ENCODE peak calls at places on chromosomes 11 and 22, in five cellular contexts. T, H, R, Y and X are unnamed samples. For H3K36me3, the result is how much of the 10 kb centered on the place peaks cover.

GRCh38 chr11:113697798-113698407 is 8.2 kb downstream of the TMPRSS5 start:
- DNase-seq in T (no peak), H (no peak), R (no peak), Y (peak), X (no peak)

GRCh38 chr11:47691979-47692378 is 23.2 kb downstream of the AGBL2 start:
- DNase-seq in T (no peak), H (no peak), R (no peak), Y (no peak), X (no peak)

GRCh38 chr11:73866586-73866996 is 10.1 kb downstream of the COA4 start:
- DNase-seq in T (no peak), H (no peak), R (no peak), Y (peak), X (no peak)

GRCh38 chr22:48438791-48439559 is 1388.7 kb downstream of the BRD1 start:
- DNase-seq in T (no peak), H (no peak), R (no peak), Y (peak), X (no peak)

GRCh38 chr11:46977038-46977818 is 40.7 kb downstream of the CSTPP1 start:
- DNase-seq in T (no peak), H (no peak), R (no peak), Y (no peak), X (no peak)

GRCh38 chr11:14300661-14301304 is 58.2 kb downstream of the RRAS2 start:
- DNase-seq in T (peak), H (peak), R (peak), Y (peak), X (peak)

GRCh38 chr11:57668467-57668890 is 565 bp downstream of the ZDHHC5 start:
- DNase-seq in T (no peak), H (no peak), R (no peak), Y (peak), X (peak)

GRCh38 chr11:65225284-65226102 is 36.3 kb upstream of the POLA2 start:
- DNase-seq in T (peak), H (peak), R (peak), Y (peak), X (peak)

GRCh38 chr22:46721716-46722115 is 16.3 kb downstream of the CERK start:
- DNase-seq in T (no peak), H (no peak), R (no peak), Y (no peak), X (no peak)

GRCh38 chr11:131217313-131218297 is 152.8 kb upstream of the NTM start:
- DNase-seq in T (no peak), H (no peak), R (no peak), Y (peak), X (no peak)

GRCh38 chr22:31020334-31020733 is 51.3 kb downstream of the TUG1 start:
- DNase-seq in T (no peak), H (no peak), R (no peak), Y (no peak), X (no peak)

GRCh38 chr22:39519681-39520053 is 695 bp upstream of the ATF4 start:
- DNase-seq in T (peak), H (peak), R (no peak), Y (peak), X (no peak)

GRCh38 chr11:72228229-72228843 is 3.8 kb downstream of the INPPL1 start:
- DNase-seq in T (peak), H (peak), R (no peak), Y (peak), X (no peak)

GRCh38 chr22:19035474-19036228 is 86.6 kb downstream of the DGCR2 start:
- DNase-seq in T (peak), H (peak), R (no peak), Y (no peak), X (no peak)

GRCh38 chr11:83047515-83048225 is 24.0 kb downstream of the RAB30 start:
- DNase-seq in T (no peak), H (no peak), R (no peak), Y (no peak), X (no peak)

GRCh38 chr22:42284643-42285181 is 14.3 kb upstream of the TCF20 start:
- DNase-seq in T (no peak), H (no peak), R (no peak), Y (no peak), X (no peak)

GRCh38 chr11:64251722-64251985 is 324 bp downstream of the PLCB3 start:
- DNase-seq in T (no peak), H (no peak), R (no peak), Y (no peak), X (no peak)

GRCh38 chr11:10606536-10607208 is 38.2 kb upstream of the LYVE1 start:
- DNase-seq in T (no peak), H (no peak), R (no peak), Y (peak), X (no peak)

GRCh38 chr11:69382131-69383128 is 88.5 kb downstream of the MYEOV start:
- DNase-seq in T (peak), H (peak), R (no peak), Y (peak), X (no peak)

GRCh38 chr11:7667460-7667859 is 5.8 kb downstream of the CYB5R2 start:
- DNase-seq in T (no peak), H (no peak), R (no peak), Y (no peak), X (no peak)

GRCh38 chr11:74543991-74544390 is 48.4 kb upstream of the POLD3 start:
- DNase-seq in T (no peak), H (peak), R (no peak), Y (no peak), X (no peak)

GRCh38 chr11:66881927-66882452 is 25.1 kb downstream of the LRFN4 start:
- DNase-seq in T (no peak), H (no peak), R (no peak), Y (no peak), X (no peak)

GRCh38 chr22:44299124-44299523 is 13.6 kb downstream of the SHISAL1 start:
- DNase-seq in T (no peak), H (no peak), R (no peak), Y (no peak), X (no peak)

GRCh38 chr11:32080381-32080980 is 10.4 kb upstream of the RCN1 start:
- DNase-seq in T (no peak), H (no peak), R (no peak), Y (no peak), X (no peak)

GRCh38 chr11:128297111-128297651 is 290.2 kb downstream of the ETS1 start:
- DNase-seq in T (no peak), H (peak), R (no peak), Y (no peak), X (no peak)

GRCh38 chr22:45743687-45744086 is 72.1 kb downstream of the ATXN10 start:
- DNase-seq in T (no peak), H (no peak), R (no peak), Y (peak), X (no peak)

GRCh38 chr11:112650568-112650967 is 310.7 kb upstream of the NCAM1 start:
- DNase-seq in T (no peak), H (no peak), R (no peak), Y (no peak), X (no peak)
- H3K27ac ChIP-seq in T (no peak), H (no peak), R (no peak), Y (no peak), X (no peak)

DNA sequence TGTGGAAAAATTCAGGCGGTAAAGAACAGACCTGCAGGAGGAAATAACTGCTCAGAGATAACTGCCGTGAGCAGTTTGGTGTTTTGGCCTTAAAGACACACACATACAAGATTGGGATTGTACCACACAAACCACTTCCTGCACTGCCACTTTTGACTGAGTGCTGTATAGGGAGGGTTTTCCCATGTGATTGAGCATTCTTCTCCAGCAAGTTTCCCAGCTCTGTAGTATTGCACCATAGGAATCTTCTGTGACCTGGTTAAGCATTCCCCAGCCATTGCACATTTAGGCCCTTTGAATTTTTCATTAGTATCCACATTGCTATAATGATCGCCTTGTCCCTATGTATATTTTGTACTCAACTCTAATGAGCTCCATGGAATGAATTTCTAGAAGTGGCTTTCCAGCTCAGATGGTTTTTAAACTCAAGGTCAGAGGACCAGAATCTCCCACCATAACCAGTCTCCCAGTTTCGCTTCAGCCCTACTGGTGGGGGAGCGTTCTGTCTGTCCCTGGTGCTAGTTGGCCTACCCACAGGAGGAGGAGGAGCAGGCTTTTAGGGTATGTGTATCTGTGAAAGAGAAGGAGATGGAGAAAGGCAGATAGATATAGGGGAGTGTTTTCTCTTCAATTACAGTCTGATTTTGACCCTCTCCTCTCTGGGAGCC is 9.3 kb downstream of the CD82 start:
- DNase-seq in T (no peak), H (peak), R (peak), Y (peak), X (peak)
- H3K4me3 ChIP-seq in T (no peak), H (no peak), R (no peak), Y (peak), X (no peak)

GRCh38 chr22:35418088-35418487 is 18.1 kb downstream of the MCM5 start:
- DNase-seq in T (no peak), H (no peak), R (no peak), Y (peak), X (no peak)
- H3K36me3 ChIP-seq in T (under half), H (half or more), R (under half), Y (under half), X (half or more)

GRCh38 chr11:61763930-61764605 is 11.6 kb downstream of the MYRF start:
- DNase-seq in T (no peak), H (no peak), R (no peak), Y (no peak), X (no peak)
- H3K27ac ChIP-seq in T (no peak), H (peak), R (no peak), Y (no peak), X (no peak)

DNA sequence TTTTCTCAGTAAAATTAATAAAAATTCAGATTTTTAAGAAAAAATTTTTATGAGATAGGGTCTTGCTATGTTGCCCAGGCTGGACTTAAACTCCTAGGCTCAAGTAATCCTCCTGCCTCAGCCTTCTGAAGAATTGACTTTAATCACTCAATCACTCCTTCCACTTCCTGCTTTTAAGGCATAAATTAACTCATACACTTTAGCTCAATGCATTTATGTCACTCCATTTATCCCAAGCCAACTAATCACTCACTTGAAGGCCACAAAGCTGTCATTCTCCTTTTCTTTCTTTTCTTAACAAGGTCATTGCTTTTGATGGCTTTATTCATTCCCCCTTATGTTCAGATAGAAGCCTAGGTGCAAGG is 877 bp downstream of the ALG9 start:
- DNase-seq in T (no peak), H (no peak), R (no peak), Y (no peak), X (no peak)
- H3K4me3 ChIP-seq in T (peak), H (peak), R (peak), Y (peak), X (peak)